ENCODE peak calls at places on chromosomes 3 and 15, in six cellular contexts. S is H1, L is HepG2, T is K562, M is SK-N-SH, A is GM12878. K is an unnamed sample.

GRCh38 chr15:72398189-72398588 is at the start of gene TMEM202:
- DNase-seq in S (no peak), L (no peak), T (no peak), M (no peak), A (no peak), K (no peak)

GRCh38 chr15:82303956-82304640 is 41.5 kb downstream of the SAXO2 start:
- DNase-seq in S (no peak), L (no peak), T (no peak), M (no peak), A (no peak), K (no peak)

GRCh38 chr3:160413613-160414248 is 14.3 kb downstream of the SMC4 start:
- DNase-seq in S (peak; percentile 39), L (peak; percentile 70), T (peak; percentile 57), M (peak; percentile 64), A (peak; percentile 19), K (peak; percentile 59)

GRCh38 chr3:103899328-103899727 is 1464.5 kb downstream of the ZPLD1 start:
- DNase-seq in S (no peak), L (no peak), T (no peak), M (no peak), A (no peak), K (no peak)

GRCh38 chr3:187586226-187586625 is 84.0 kb downstream of the SST start:
- DNase-seq in S (no peak), L (no peak), T (no peak), M (no peak), A (no peak), K (no peak)

GRCh38 chr15:31487811-31488436 is 161.3 kb downstream of the KLF13 start:
- DNase-seq in S (no peak), L (no peak), T (no peak), M (no peak), A (peak; percentile 61), K (no peak)

GRCh38 chr3:138451595-138452162 is 17.3 kb downstream of the ESYT3 start:
- DNase-seq in S (no peak), L (no peak), T (no peak), M (no peak), A (no peak), K (no peak)

GRCh38 chr15:26972636-26973035 is 1.7 kb downstream of the GABRG3 start:
- DNase-seq in S (no peak), L (no peak), T (no peak), M (no peak), A (no peak), K (no peak)

GRCh38 chr3:27680517-27681246 is 41.4 kb downstream of the EOMES start:
- DNase-seq in S (peak; percentile 39), L (peak; percentile 78), T (no peak), M (no peak), A (no peak), K (peak; percentile 5)

GRCh38 chr3:171876651-171877272 is 33.6 kb downstream of the TMEM212 start:
- DNase-seq in S (no peak), L (no peak), T (no peak), M (no peak), A (no peak), K (no peak)

GRCh38 chr3:171874251-171874679 is 31.1 kb downstream of the TMEM212 start:
- DNase-seq in S (peak; percentile 23), L (peak; percentile 5), T (no peak), M (no peak), A (no peak), K (no peak)

GRCh38 chr3:171875923-171876412 is 32.8 kb downstream of the TMEM212 start:
- DNase-seq in S (no peak), L (peak; percentile 48), T (no peak), M (no peak), A (no peak), K (no peak)

GRCh38 chr3:171873561-171873960 is 30.4 kb downstream of the TMEM212 start:
- DNase-seq in S (no peak), L (no peak), T (no peak), M (no peak), A (no peak), K (no peak)

GRCh38 chr3:171874879-171875278 is 31.7 kb downstream of the TMEM212 start:
- DNase-seq in S (no peak), L (no peak), T (no peak), M (no peak), A (no peak), K (no peak)
- H3K4me3 ChIP-seq in S (no peak overlapping the region), L (no peak overlapping the region), T (no peak overlapping the region), M (no peak overlapping the region), A (no peak overlapping the region), K (no peak overlapping the region)

GRCh38 chr3:184157206-184157605 is 2.0 kb downstream of the DVL3 start:
- DNase-seq in S (no peak), L (no peak), T (peak; percentile 46), M (no peak), A (no peak), K (no peak)

GRCh38 chr3:184164648-184165330 is 9.6 kb downstream of the DVL3 start:
- DNase-seq in S (no peak), L (no peak), T (no peak), M (no peak), A (no peak), K (no peak)

GRCh38 chr3:184156522-184156955 is 1.4 kb downstream of the DVL3 start:
- DNase-seq in S (no peak), L (peak; percentile 53), T (peak; percentile 49), M (peak; percentile 78), A (no peak), K (no peak)

GRCh38 chr3:184158394-184158793 is 3.2 kb downstream of the DVL3 start:
- DNase-seq in S (no peak), L (no peak), T (no peak), M (no peak), A (no peak), K (no peak)

GRCh38 chr3:184160456-184160855 is 5.3 kb downstream of the DVL3 start:
- DNase-seq in S (no peak), L (no peak), T (no peak), M (no peak), A (no peak), K (no peak)
- TF ChIP-seq GABPA in S (no peak), L (no peak), T (no peak), M (no peak), A (no peak), K (no peak)

GRCh38 chr3:115071611-115072010 is 75.5 kb downstream of the ZBTB20 start:
- DNase-seq in S (no peak), L (no peak), T (no peak), M (no peak), A (no peak), K (no peak)
- H3K4me3 ChIP-seq in S (no peak overlapping the region), L (no peak overlapping the region), T (no peak overlapping the region), M (no peak overlapping the region), A (no peak overlapping the region), K (no peak overlapping the region)

DNA sequence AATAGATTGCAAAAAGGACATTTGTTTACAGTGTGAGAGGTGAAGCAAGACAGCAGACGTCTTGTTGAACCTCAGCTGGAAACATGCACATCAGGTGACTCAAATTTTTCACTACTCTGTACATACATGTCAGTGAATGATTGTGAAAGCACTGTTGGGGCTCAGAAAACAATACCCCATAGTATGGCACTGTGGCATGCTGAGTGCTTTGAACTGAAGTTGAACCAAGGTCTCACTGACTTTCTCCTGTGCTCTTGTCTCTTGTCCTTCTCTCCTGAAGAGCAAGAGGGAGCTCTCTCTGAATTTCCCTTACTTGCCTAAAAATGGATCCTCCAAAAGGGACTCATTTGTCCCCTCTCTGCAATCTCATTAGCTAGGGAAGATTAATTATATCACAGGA is 24.5 kb upstream of the NEDD4 start:
- DNase-seq in S (no peak), L (peak; percentile 83), T (no peak), M (no peak), A (no peak), K (no peak)
- TF ChIP-seq GABPA in S (no peak), L (no peak), T (no peak), M (no peak), A (no peak), K (no peak)

GRCh38 chr15:68990755-68991500 is 23.6 kb upstream of the NOX5 start:
- DNase-seq in S (no peak), L (no peak), T (no peak), M (no peak), A (no peak), K (no peak)
- H3K4me3 ChIP-seq in S (no peak overlapping the region), L (no peak overlapping the region), T (no peak overlapping the region), M (no peak overlapping the region), A (no peak overlapping the region), K (no peak overlapping the region)

GRCh38 chr3:43755511-43756200 is 64.9 kb downstream of the ABHD5 start:
- DNase-seq in S (no peak), L (no peak), T (no peak), M (no peak), A (no peak), K (no peak)

GRCh38 chr3:43754316-43754715 is 63.6 kb downstream of the ABHD5 start:
- DNase-seq in S (no peak), L (no peak), T (no peak), M (no peak), A (no peak), K (no peak)

GRCh38 chr3:43752908-43753307 is 62.2 kb downstream of the ABHD5 start:
- DNase-seq in S (no peak), L (no peak), T (no peak), M (no peak), A (no peak), K (no peak)

GRCh38 chr3:43757613-43758012 is 66.9 kb downstream of the ABHD5 start:
- DNase-seq in S (no peak), L (no peak), T (no peak), M (no peak), A (no peak), K (no peak)

DNA sequence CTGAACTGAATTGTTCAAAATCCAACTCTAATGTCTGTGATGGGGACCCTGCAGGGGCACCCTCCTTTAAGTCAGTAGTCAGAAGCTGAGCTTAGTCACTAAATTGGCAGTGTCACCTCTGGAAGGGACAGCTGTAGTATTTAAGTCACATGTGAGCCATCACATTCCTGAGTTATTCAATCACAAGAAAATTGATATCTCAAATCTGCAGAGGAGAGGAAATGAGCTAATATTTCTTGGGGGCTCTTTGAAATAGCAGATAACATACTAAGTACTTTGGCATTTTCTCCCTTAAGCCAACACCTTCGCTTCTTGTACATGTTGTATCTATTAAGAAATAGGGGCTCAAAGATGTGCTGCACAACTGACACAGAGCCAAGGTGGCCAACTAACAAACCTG is 63.0 kb downstream of the ABHD5 start:
- DNase-seq in S (no peak), L (no peak), T (no peak), M (no peak), A (no peak), K (no peak)
- TF ChIP-seq GABPA in S (no peak), L (no peak), T (no peak), M (no peak), A (no peak), K (no peak)

GRCh38 chr3:89625945-89626344 is 518.5 kb downstream of the EPHA3 start:
- DNase-seq in S (no peak), L (peak; percentile 42), T (no peak), M (no peak), A (no peak), K (no peak)
- H3K4me3 ChIP-seq in S (no peak overlapping the region), L (no peak overlapping the region), T (no peak overlapping the region), M (no peak overlapping the region), A (no peak overlapping the region), K (no peak overlapping the region)